ENCODE peak calls at places on chromosomes 7 and 10, in seven cellular contexts. S is stimulated activated CD4-positive, alpha-beta T cell treated with anti-CD3 and anti-CD28 coated beads, TNF-alpha, amount 100 ng/mL, for 4 hours; A is heart right ventricle; N is NB4; K is HCEC 1CT; Z is G401; O is T-helper 17 cell. W is an unnamed sample.
A peak's percentile ranks its signal among the peaks of the same experiment; 100 is the strongest.

GRCh38 chr10:1542941-1543340 is 194.4 kb downstream of the ADARB2 start:
- DNase-seq in S (no peak), A (no peak), N (no peak), K (no peak), Z (no peak), O (no peak), W (no peak)

GRCh38 chr7:130881091-130881798 is 147.2 kb upstream of the KLF14 start:
- DNase-seq in S (no peak), A (no peak), N (no peak), K (no peak), Z (no peak), O (no peak), W (no peak)

GRCh38 chr10:132169031-132169765 is 17.6 kb upstream of the DPYSL4 start:
- DNase-seq in S (no peak), A (no peak), N (no peak), K (no peak), Z (no peak), O (no peak), W (no peak)

GRCh38 chr10:98790817-98791216 is 344.1 kb upstream of the HPS1 start:
- DNase-seq in S (no peak), A (no peak), N (peak; percentile 34), K (peak; percentile 28), Z (no peak), O (no peak), W (no peak)

GRCh38 chr7:1919539-1920265 is 249.6 kb downstream of the ELFN1 start:
- DNase-seq in S (no peak), A (peak; percentile 65), N (peak; percentile 70), K (no peak), Z (no peak), O (no peak), W (peak; percentile 73)

GRCh38 chr7:78939669-78940068 is 513.8 kb downstream of the MAGI2 start:
- DNase-seq in S (no peak), A (no peak), N (no peak), K (peak; percentile 5), Z (no peak), O (no peak), W (no peak)

GRCh38 chr10:110426294-110427153 is 71.2 kb upstream of the DUSP5 start:
- DNase-seq in S (no peak), A (peak; percentile 42), N (peak; percentile 78), K (peak; percentile 74), Z (no peak), O (no peak), W (no peak)

GRCh38 chr7:42560866-42561265 is 323.9 kb upstream of the GLI3 start:
- DNase-seq in S (no peak), A (no peak), N (no peak), K (no peak), Z (no peak), O (no peak), W (no peak)

GRCh38 chr7:66169616-66170015 is 35.5 kb upstream of the TPST1 start:
- DNase-seq in S (no peak), A (no peak), N (no peak), K (no peak), Z (no peak), O (no peak), W (no peak)

GRCh38 chr7:97215556-97215955 is 98.1 kb downstream of the SDHAF3 start:
- DNase-seq in S (no peak), A (no peak), N (no peak), K (no peak), Z (no peak), O (no peak), W (no peak)

GRCh38 chr7:12028508-12028907 is 182.6 kb upstream of the TMEM106B start:
- DNase-seq in S (no peak), A (no peak), N (no peak), K (no peak), Z (no peak), O (no peak), W (no peak)

W was measured in upper lobe of left lung.